ENCODE peak calls at places on chromosomes 16 and 17, in seven cellular contexts. Y is NCI-H2081; B is DMS153; E is NCI-H1436; M is activated CD4-positive, alpha-beta T cell treated with anti-CD3 and anti-CD28 coated beads, Interleukin-2, amount 50 U/mL, for 4 hours; D is GM10248; Z is stimulated activated CD8-positive, alpha-beta memory T cell treated with anti-CD3 and anti-CD28 coated beads, Interleukin-7, amount 100 ng/mL, for 48 hours. W is an unnamed sample.
A peak's percentile ranks its signal among the peaks of the same experiment; 100 is the strongest.

GRCh38 chr17:79220201-79220714 is 145.6 kb downstream of the ENGASE start:
- DNase-seq in Y (no peak), Z (no peak), M (no peak), E (no peak), D (no peak), B (no peak), W (no peak)

GRCh38 chr16:74603848-74604247 is 3.1 kb downstream of the GLG1 start:
- DNase-seq in Y (no peak), D (no peak), M (no peak), B (no peak), Z (no peak), E (no peak), W (no peak)

GRCh38 chr16:85211247-85211910 is 99.1 kb upstream of the CIBAR2 start:
- DNase-seq in Z (no peak), M (no peak), Y (no peak), D (no peak), E (no peak), B (no peak), W (no peak)

GRCh38 chr16:9311303-9311954 is 220.0 kb downstream of the HAPSTR1 start:
- DNase-seq in D (no peak), B (no peak), Y (no peak), E (no peak), Z (no peak), M (no peak), W (no peak)

GRCh38 chr17:81533713-81534141 is 5.5 kb downstream of the FSCN2 start:
- DNase-seq in Z (no peak), Y (no peak), M (no peak), B (no peak), E (no peak), D (no peak), W (no peak)

GRCh38 chr16:89161763-89162162 is 9.8 kb upstream of the CDH15 start:
- DNase-seq in D (no peak), Y (no peak), M (no peak), B (no peak), Z (no peak), E (no peak), W (no peak)

GRCh38 chr17:37609170-37610040 is at the start of gene SYNRG:
- DNase-seq in B (peak; percentile 92), Z (peak; percentile 89), Y (peak; percentile 98), M (peak; percentile 90), D (peak; percentile 100), E (peak; percentile 98), W (peak; percentile 94)

GRCh38 chr17:41678907-41679739 is 9.6 kb upstream of the EIF1 start:
- DNase-seq in M (peak; percentile 46), D (no peak), E (no peak), Y (no peak), B (peak; percentile 56), Z (peak; percentile 61), W (no peak)

GRCh38 chr17:66782866-66783265 is 52.1 kb upstream of the CACNG5 start:
- DNase-seq in Y (no peak), D (no peak), Z (no peak), M (no peak), E (no peak), B (no peak), W (no peak)

GRCh38 chr16:27859020-27859419 is 204.5 kb downstream of the GSG1L start:
- DNase-seq in M (no peak), E (no peak), D (no peak), Z (no peak), Y (no peak), B (no peak), W (no peak)

GRCh38 chr17:77726549-77726957 is 231.9 kb upstream of the TNRC6C start:
- DNase-seq in B (no peak), M (no peak), Y (no peak), Z (no peak), D (no peak), E (no peak), W (no peak)

GRCh38 chr16:83689385-83689831 is 118.4 kb upstream of the HSBP1 start:
- DNase-seq in B (no peak), Z (no peak), E (no peak), D (peak; percentile 18), Y (no peak), M (no peak), W (no peak)

GRCh38 chr16:4328580-4329353 is 12.9 kb downstream of the GLIS2 start:
- DNase-seq in D (no peak), B (peak; percentile 13), M (no peak), Y (no peak), E (no peak), Z (no peak), W (no peak)

GRCh38 chr16:81876273-81876900 is 97.3 kb downstream of the PLCG2 start:
- DNase-seq in E (no peak), D (no peak), Y (no peak), Z (no peak), M (no peak), B (no peak), W (no peak)